ENCODE peak calls at places on chromosomes 16 and 17, in ten cellular contexts. C is esophagus muscularis mucosa, S is H1, N is cardiac muscle cell, U is astrocyte of the spinal cord, H is heart left ventricle, E is A549, W is IMR-90, B is body of pancreas, P is AG10803. G is an unnamed sample.

GRCh38 chr17:78406396-78406795 is 27.9 kb downstream of the PGS1 start:
- DNase-seq in P (no peak), B (no peak), E (no peak), W (no peak), C (no peak), H (no peak), U (no peak), N (no peak), S (no peak), G (no peak)

GRCh38 chr17:5000237-5000639 is 2.5 kb downstream of the KIF1C start:
- DNase-seq in C (no peak), B (peak; percentile 40), P (peak; percentile 46), N (peak; percentile 54), H (peak; percentile 95), W (no peak), U (no peak), E (no peak), S (no peak), G (peak; percentile 27)

GRCh38 chr16:77290451-77291110 is 91.4 kb downstream of the SYCE1L start:
- DNase-seq in N (no peak), P (peak; percentile 64), U (peak; percentile 62), W (peak; percentile 59), B (no peak), H (no peak), E (no peak), C (no peak), S (no peak), G (peak; percentile 68)

GRCh38 chr17:44324092-44324570 is 492 bp downstream of the SLC25A39 start:
- DNase-seq in N (peak; percentile 44), B (no peak), U (no peak), H (no peak), E (no peak), W (no peak), P (no peak), C (no peak), S (no peak), G (no peak)

GRCh38 chr17:80219777-80220708 is at the start of the genes SGSH and SLC26A11:
- DNase-seq in W (peak; percentile 45), B (peak; percentile 83), U (peak; percentile 37), H (peak; percentile 87), P (peak; percentile 52), E (peak; percentile 99), N (peak; percentile 92), S (no peak), C (peak; percentile 94), G (peak; percentile 30)

GRCh38 chr17:50621562-50621961 is 13.1 kb upstream of the ABCC3 start:
- DNase-seq in C (no peak), S (no peak), N (no peak), P (no peak), B (no peak), W (peak; percentile 50), E (no peak), H (no peak), U (no peak), G (peak; percentile 42)

GRCh38 chr17:5631958-5632357 is 47.6 kb upstream of the NLRP1 start:
- DNase-seq in E (no peak), H (no peak), C (no peak), W (no peak), U (no peak), P (no peak), B (no peak), N (peak; percentile 66), S (no peak), G (no peak)

GRCh38 chr17:51419476-51419875 is 159.1 kb downstream of the UTP18 start:
- DNase-seq in U (no peak), N (no peak), B (no peak), W (no peak), H (no peak), S (no peak), E (no peak), P (no peak), C (no peak), G (no peak)

GRCh38 chr17:73733527-73733926 is 89.3 kb upstream of the SDK2 start:
- DNase-seq in W (no peak), E (no peak), B (no peak), U (no peak), P (no peak), H (no peak), S (no peak), N (no peak), C (no peak), G (no peak)

GRCh38 chr17:55496094-55496881 is 15.0 kb downstream of the SMIM36 start:
- DNase-seq in U (peak; percentile 7), N (no peak), E (peak; percentile 67), H (no peak), C (no peak), P (peak; percentile 29), S (no peak), B (no peak), W (peak; percentile 67), G (peak; percentile 78)

GRCh38 chr16:56606688-56607618 is 1.4 kb upstream of the MT2A start:
- DNase-seq in C (peak; percentile 96), S (no peak), N (no peak), W (peak; percentile 100), B (peak; percentile 55), U (peak; percentile 97), E (peak; percentile 83), P (peak; percentile 99), H (peak; percentile 68), G (peak; percentile 100)
- H3K4me3 ChIP-seq in C (peak overlapping the region; percentile 62), S (no peak overlapping the region), N (no peak overlapping the region), W (peak overlapping the region; percentile 4), B (no peak overlapping the region), U (peak overlapping the region; percentile 7), E (peak overlapping the region; percentile 34), P (peak overlapping the region; percentile 55), H (peak overlapping the region; percentile 18), G (peak overlapping the region; percentile 40)

GRCh38 chr17:8162997-8163977 is 539 bp upstream of the VAMP2 start:
- DNase-seq in S (peak; percentile 90), C (no peak), B (no peak), N (peak; percentile 32), E (peak; percentile 46), H (peak; percentile 44), P (no peak), W (no peak), U (no peak), G (no peak)

GRCh38 chr17:8160741-8161221 is 2.0 kb downstream of the VAMP2 start:
- DNase-seq in E (no peak), N (no peak), C (no peak), W (no peak), U (no peak), B (no peak), H (no peak), S (no peak), P (no peak), G (no peak)

GRCh38 chr17:8162232-8162996 is at the start of gene VAMP2:
- DNase-seq in U (peak; percentile 48), E (peak; percentile 56), P (peak; percentile 71), N (peak; percentile 87), H (peak; percentile 92), S (no peak), C (no peak), W (peak; percentile 50), B (peak; percentile 80), G (peak; percentile 50)

GRCh38 chr17:8160224-8160577 is 2.5 kb downstream of the VAMP2 start:
- DNase-seq in N (no peak), S (no peak), H (no peak), E (no peak), B (no peak), C (no peak), P (no peak), U (no peak), W (no peak), G (no peak)

GRCh38 chr17:8161289-8162231 is 1.2 kb downstream of the VAMP2 start:
- DNase-seq in U (no peak), C (no peak), B (no peak), S (no peak), H (no peak), N (no peak), W (no peak), E (no peak), P (no peak), G (no peak)
- TF ChIP-seq CTCF in U (no peak), C (no peak), B (no peak), S (no peak), H (no peak), N (no peak), W (no peak), E (no peak), P (no peak), G (no peak)

DNA sequence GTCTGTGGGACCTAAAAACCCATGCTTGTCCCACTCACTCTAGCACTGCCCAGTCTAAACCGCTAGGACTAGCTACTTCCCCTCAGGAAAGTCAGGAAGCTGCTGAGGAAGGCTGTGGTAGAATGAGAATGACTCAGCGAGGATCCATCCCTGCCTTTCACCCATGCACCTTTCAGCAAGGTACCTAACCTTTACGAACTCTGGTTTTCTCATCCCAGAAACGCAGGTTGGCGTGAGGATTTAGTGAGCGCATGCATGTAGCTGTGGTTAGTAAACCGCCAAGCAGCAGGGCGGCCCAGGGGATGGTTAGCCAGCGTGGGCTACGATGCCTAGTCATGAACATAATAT is 26.3 kb upstream of the RFFL start:
- DNase-seq in S (no peak), H (no peak), P (peak; percentile 30), U (peak; percentile 32), N (peak; percentile 7), E (peak; percentile 61), W (peak; percentile 34), C (no peak), B (no peak), G (peak; percentile 46)
- H3K4me3 ChIP-seq in S (peak overlapping the region; percentile 39), H (peak overlapping the region; percentile 94), P (peak overlapping the region; percentile 56), U (no peak overlapping the region), N (no peak overlapping the region), E (peak overlapping the region; percentile 90), W (no peak overlapping the region), C (peak overlapping the region; percentile 96), B (no peak overlapping the region), G (no peak overlapping the region)

GRCh38 chr16:74726056-74726455 is 25.4 kb upstream of the MLKL start:
- DNase-seq in C (no peak), S (no peak), P (no peak), N (no peak), W (no peak), U (no peak), B (no peak), E (no peak), H (no peak), G (no peak)

GRCh38 chr16:74727903-74728302 is 27.2 kb upstream of the MLKL start:
- DNase-seq in B (no peak), N (no peak), H (no peak), S (no peak), C (no peak), W (no peak), U (no peak), E (no peak), P (no peak), G (no peak)

GRCh38 chr16:74725641-74726040 is 25.0 kb upstream of the MLKL start:
- DNase-seq in E (no peak), P (no peak), U (no peak), W (no peak), H (no peak), N (no peak), B (no peak), S (no peak), C (no peak), G (no peak)

GRCh38 chr16:74724820-74725549 is 24.3 kb upstream of the MLKL start:
- DNase-seq in S (no peak), H (no peak), B (no peak), W (peak; percentile 82), U (peak; percentile 69), C (no peak), E (no peak), P (no peak), N (no peak), G (peak; percentile 29)

DNA sequence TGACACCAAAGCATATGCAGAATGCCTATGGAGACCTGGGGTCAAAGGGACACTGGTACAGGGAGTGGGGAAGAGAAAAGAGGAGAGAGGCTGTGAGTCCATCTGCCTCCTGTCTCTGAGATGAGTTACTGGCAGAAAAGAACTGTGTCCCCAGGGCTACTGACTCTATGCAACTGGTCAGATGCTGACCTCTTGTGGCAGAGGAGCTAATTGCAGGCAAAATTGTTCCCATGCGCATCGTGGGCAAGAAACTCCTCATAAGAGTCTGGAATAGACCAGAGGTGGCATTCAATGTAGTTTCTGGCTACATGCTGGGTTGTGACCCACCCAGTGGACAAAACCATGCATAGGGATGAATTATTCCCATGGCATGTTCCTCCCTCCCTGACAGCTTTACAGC is 26.1 kb upstream of the MLKL start:
- DNase-seq in C (no peak), B (peak; percentile 30), P (no peak), U (no peak), N (no peak), H (no peak), S (peak; percentile 58), W (no peak), E (no peak), G (peak; percentile 40)
- TF ChIP-seq CTCF in C (no peak), B (peak; percentile 45), P (peak; percentile 38), U (peak; percentile 44), N (peak; percentile 43), H (no peak), S (peak; percentile 91), W (peak; percentile 39), E (peak; percentile 45), G (peak; percentile 61)